ENCODE peak calls at places on chromosomes 11 and 22, in five cellular contexts. One of them, this sample, is unnamed.

GRCh38 chr22:23685205-23685784 is 5.5 kb upstream of the RGL4 start:
- DNase-seq in NCI-H1417: no peak
- DNase-seq in lung: no peak
- DNase-seq in stromal cell of bone marrow: peak
- DNase-seq in NCI-H345: no peak
- DNase-seq in this sample: no peak

GRCh38 chr22:32218470-32218869 is 13.6 kb upstream of the RFPL2 start:
- DNase-seq in NCI-H345: no peak
- DNase-seq in lung: no peak
- DNase-seq in stromal cell of bone marrow: no peak
- DNase-seq in NCI-H1417: no peak
- DNase-seq in this sample: no peak

GRCh38 chr11:30585067-30585891 is 874 bp downstream of the MPPED2 start:
- DNase-seq in NCI-H345: no peak
- DNase-seq in NCI-H1417: peak
- DNase-seq in lung: no peak
- DNase-seq in stromal cell of bone marrow: no peak
- DNase-seq in this sample: no peak

GRCh38 chr11:44857490-44857889 is 93.2 kb downstream of the TP53I11 start:
- DNase-seq in lung: no peak
- DNase-seq in NCI-H1417: no peak
- DNase-seq in stromal cell of bone marrow: no peak
- DNase-seq in NCI-H345: no peak
- DNase-seq in this sample: no peak

GRCh38 chr11:17537261-17537660 is 7.0 kb downstream of the USH1C start:
- DNase-seq in lung: no peak
- DNase-seq in NCI-H1417: no peak
- DNase-seq in NCI-H345: no peak
- DNase-seq in stromal cell of bone marrow: no peak
- DNase-seq in this sample: no peak

GRCh38 chr11:130478204-130478701 is 29.8 kb downstream of the ADAMTS15 start:
- DNase-seq in NCI-H1417: no peak
- DNase-seq in stromal cell of bone marrow: peak
- DNase-seq in NCI-H345: no peak
- DNase-seq in lung: peak
- DNase-seq in this sample: no peak

GRCh38 chr11:64469288-64469687 is 110.3 kb downstream of the RPS6KA4 start:
- DNase-seq in NCI-H345: no peak
- DNase-seq in NCI-H1417: no peak
- DNase-seq in lung: no peak
- DNase-seq in stromal cell of bone marrow: no peak
- DNase-seq in this sample: no peak

GRCh38 chr11:125939081-125939521 is 6.7 kb upstream of the VSIG10L2 start:
- DNase-seq in lung: no peak
- DNase-seq in NCI-H1417: peak
- DNase-seq in stromal cell of bone marrow: peak
- DNase-seq in NCI-H345: no peak
- DNase-seq in this sample: no peak

GRCh38 chr11:30326114-30326783 is 3.3 kb downstream of the ARL14EP start:
- DNase-seq in lung: no peak
- DNase-seq in stromal cell of bone marrow: no peak
- DNase-seq in NCI-H1417: no peak
- DNase-seq in NCI-H345: no peak
- DNase-seq in this sample: no peak

GRCh38 chr11:124886978-124887666 is 10.5 kb downstream of the ROBO4 start:
- DNase-seq in stromal cell of bone marrow: no peak
- DNase-seq in NCI-H345: no peak
- DNase-seq in NCI-H1417: no peak
- DNase-seq in lung: no peak
- DNase-seq in this sample: no peak

GRCh38 chr22:30017375-30017774 is 62.9 kb upstream of the HORMAD2 start:
- DNase-seq in lung: no peak
- DNase-seq in NCI-H1417: no peak
- DNase-seq in stromal cell of bone marrow: no peak
- DNase-seq in NCI-H345: no peak
- DNase-seq in this sample: no peak

GRCh38 chr11:66936326-66936725 is 21.9 kb downstream of the PC start:
- DNase-seq in lung: no peak
- DNase-seq in NCI-H1417: no peak
- DNase-seq in NCI-H345: no peak
- DNase-seq in stromal cell of bone marrow: no peak
- DNase-seq in this sample: no peak

This sample was measured in DMS79.